ENCODE peak calls at places on chromosomes 11 and 22, in four cellular contexts. One of them, this sample, is unnamed.

GRCh38 chr11:79116600-79116999 is 324.2 kb downstream of the TENM4 start:
- DNase-seq in fibroblast of lung: no peak
- DNase-seq in DND-41: no peak
- DNase-seq in GM12878: no peak
- DNase-seq in this sample: no peak

GRCh38 chr22:25898707-25899365 is 156.8 kb downstream of the MYO18B start:
- DNase-seq in fibroblast of lung: no peak
- DNase-seq in DND-41: no peak
- DNase-seq in GM12878: no peak
- DNase-seq in this sample: no peak

GRCh38 chr22:42328130-42328821 is 57.8 kb upstream of the TCF20 start:
- DNase-seq in fibroblast of lung: no peak
- DNase-seq in DND-41: no peak
- DNase-seq in GM12878: no peak
- DNase-seq in this sample: no peak

GRCh38 chr11:357582-357981 is 11.7 kb upstream of the B4GALNT4 start:
- DNase-seq in fibroblast of lung: no peak
- DNase-seq in DND-41: no peak
- DNase-seq in GM12878: no peak
- DNase-seq in this sample: no peak

GRCh38 chr11:119839504-119840133 is 110.6 kb upstream of the NECTIN1 start:
- DNase-seq in fibroblast of lung: no peak
- DNase-seq in DND-41: no peak
- DNase-seq in GM12878: no peak
- DNase-seq in this sample: no peak

GRCh38 chr22:30575011-30575671 is 676 bp upstream of the GAL3ST1 start:
- DNase-seq in fibroblast of lung: peak; percentile 75
- DNase-seq in DND-41: no peak
- DNase-seq in GM12878: no peak
- DNase-seq in this sample: no peak

GRCh38 chr22:19904174-19904856 is 37.3 kb upstream of the COMT start:
- DNase-seq in fibroblast of lung: no peak
- DNase-seq in DND-41: no peak
- DNase-seq in GM12878: no peak
- DNase-seq in this sample: no peak

GRCh38 chr11:116808262-116809175 is 14.6 kb downstream of the APOA4 start:
- DNase-seq in fibroblast of lung: peak; percentile 77
- DNase-seq in DND-41: no peak
- DNase-seq in GM12878: no peak
- DNase-seq in this sample: no peak

GRCh38 chr11:7165911-7166310 is 77.1 kb downstream of the RBMXL2 start:
- DNase-seq in fibroblast of lung: no peak
- DNase-seq in DND-41: no peak
- DNase-seq in GM12878: no peak
- DNase-seq in this sample: no peak

GRCh38 chr11:42524534-42525227 is 787.1 kb upstream of the API5 start:
- DNase-seq in fibroblast of lung: peak; percentile 12
- DNase-seq in DND-41: peak; percentile 41
- DNase-seq in GM12878: peak; percentile 5
- DNase-seq in this sample: peak; percentile 34

GRCh38 chr11:123740787-123741158 is 687 bp downstream of the ZNF202 start:
- DNase-seq in fibroblast of lung: peak; percentile 3
- DNase-seq in DND-41: no peak
- DNase-seq in GM12878: no peak
- DNase-seq in this sample: no peak

GRCh38 chr11:94653561-94653960 is 86.4 kb downstream of the PIWIL4 start:
- DNase-seq in fibroblast of lung: no peak
- DNase-seq in DND-41: no peak
- DNase-seq in GM12878: no peak
- DNase-seq in this sample: no peak

GRCh38 chr11:114847599-114847998 is 169.3 kb downstream of the NXPE2 start:
- DNase-seq in fibroblast of lung: no peak
- DNase-seq in DND-41: no peak
- DNase-seq in GM12878: no peak
- DNase-seq in this sample: no peak

GRCh38 chr22:27775087-27775697 is 26.4 kb downstream of the MN1 start:
- DNase-seq in fibroblast of lung: no peak
- DNase-seq in DND-41: no peak
- DNase-seq in GM12878: no peak
- DNase-seq in this sample: no peak

GRCh38 chr11:86919557-86920210 is 35.5 kb downstream of the FZD4 start:
- DNase-seq in fibroblast of lung: peak; percentile 86
- DNase-seq in DND-41: peak; percentile 36
- DNase-seq in GM12878: no peak
- DNase-seq in this sample: peak; percentile 71

GRCh38 chr11:79335681-79336080 is 105.1 kb downstream of the TENM4 start:
- DNase-seq in fibroblast of lung: no peak
- DNase-seq in DND-41: no peak
- DNase-seq in GM12878: no peak
- DNase-seq in this sample: no peak

GRCh38 chr11:788953-789940 is 643 bp downstream of the CEND1 start:
- DNase-seq in fibroblast of lung: no peak
- DNase-seq in DND-41: no peak
- DNase-seq in GM12878: no peak
- DNase-seq in this sample: no peak

GRCh38 chr11:15613799-15614198 is 499.1 kb downstream of the INSC start:
- DNase-seq in fibroblast of lung: no peak
- DNase-seq in DND-41: no peak
- DNase-seq in GM12878: no peak
- DNase-seq in this sample: no peak

GRCh38 chr22:44932493-44932892 is 77.3 kb downstream of the PHF21B start:
- DNase-seq in fibroblast of lung: no peak
- DNase-seq in DND-41: no peak
- DNase-seq in GM12878: no peak
- DNase-seq in this sample: no peak

GRCh38 chr11:92886243-92886905 is 83.1 kb upstream of the MTNR1B start:
- DNase-seq in fibroblast of lung: peak; percentile 75
- DNase-seq in DND-41: peak; percentile 66
- DNase-seq in GM12878: peak; percentile 3
- DNase-seq in this sample: peak; percentile 70

GRCh38 chr11:33970984-33971466 is 79.1 kb upstream of the LMO2 start:
- DNase-seq in fibroblast of lung: peak; percentile 62
- DNase-seq in DND-41: peak; percentile 6
- DNase-seq in GM12878: no peak
- DNase-seq in this sample: no peak

GRCh38 chr11:44389963-44390605 is 80.1 kb upstream of the ALX4 start:
- DNase-seq in fibroblast of lung: no peak
- DNase-seq in DND-41: no peak
- DNase-seq in GM12878: no peak
- DNase-seq in this sample: no peak

GRCh38 chr22:45218974-45219373 is 21.7 kb downstream of the KIAA0930 start:
- DNase-seq in fibroblast of lung: no peak
- DNase-seq in DND-41: no peak
- DNase-seq in GM12878: peak; percentile 20
- DNase-seq in this sample: no peak

GRCh38 chr22:46007003-46007847 is 30.3 kb upstream of the WNT7B start:
- DNase-seq in fibroblast of lung: peak; percentile 64
- DNase-seq in DND-41: no peak
- DNase-seq in GM12878: no peak
- DNase-seq in this sample: no peak

GRCh38 chr11:29914203-29914930 is 102.5 kb downstream of the KCNA4 start:
- DNase-seq in fibroblast of lung: no peak
- DNase-seq in DND-41: no peak
- DNase-seq in GM12878: no peak
- DNase-seq in this sample: no peak

GRCh38 chr11:94597896-94598295 is 30.7 kb downstream of the PIWIL4 start:
- DNase-seq in fibroblast of lung: peak; percentile 31
- DNase-seq in DND-41: no peak
- DNase-seq in GM12878: no peak
- DNase-seq in this sample: no peak

GRCh38 chr11:123903932-123904331 is 2.0 kb downstream of the OR8D4 start:
- DNase-seq in fibroblast of lung: no peak
- DNase-seq in DND-41: no peak
- DNase-seq in GM12878: no peak
- DNase-seq in this sample: no peak

GRCh38 chr11:75445315-75445953 is 12.4 kb upstream of the KLHL35 start:
- DNase-seq in fibroblast of lung: peak; percentile 46
- DNase-seq in DND-41: peak; percentile 74
- DNase-seq in GM12878: peak; percentile 19
- DNase-seq in this sample: no peak

GRCh38 chr11:88420165-88420781 is 82.7 kb upstream of the CTSC start:
- DNase-seq in fibroblast of lung: peak; percentile 55
- DNase-seq in DND-41: no peak
- DNase-seq in GM12878: no peak
- DNase-seq in this sample: no peak

GRCh38 chr11:2867722-2868548 is 17.6 kb downstream of the CDKN1C start:
- DNase-seq in fibroblast of lung: no peak
- DNase-seq in DND-41: no peak
- DNase-seq in GM12878: no peak
- DNase-seq in this sample: no peak
- H3K4me3 ChIP-seq in fibroblast of lung: no peak overlapping the region
- H3K4me3 ChIP-seq in DND-41: no peak overlapping the region
- H3K4me3 ChIP-seq in GM12878: no peak overlapping the region
- H3K4me3 ChIP-seq in this sample: no peak overlapping the region

GRCh38 chr11:17013548-17014320 is 480 bp downstream of the PLEKHA7 start:
- DNase-seq in fibroblast of lung: no peak
- DNase-seq in DND-41: no peak
- DNase-seq in GM12878: no peak
- DNase-seq in this sample: no peak
- TF ChIP-seq EZH2 in fibroblast of lung: peak; percentile 68
- TF ChIP-seq EZH2 in DND-41: no peak
- TF ChIP-seq EZH2 in GM12878: peak; percentile 56
- TF ChIP-seq EZH2 in this sample: no peak

GRCh38 chr11:105610796-105611361 is 1.0 kb downstream of the GRIA4 start:
- DNase-seq in fibroblast of lung: no peak
- DNase-seq in DND-41: no peak
- DNase-seq in GM12878: no peak
- DNase-seq in this sample: no peak

GRCh38 chr11:105611414-105611813 is 1.5 kb downstream of the GRIA4 start:
- DNase-seq in fibroblast of lung: peak; percentile 10
- DNase-seq in DND-41: no peak
- DNase-seq in GM12878: no peak
- DNase-seq in this sample: no peak

GRCh38 chr11:105613183-105613582 is 3.3 kb downstream of the GRIA4 start:
- DNase-seq in fibroblast of lung: no peak
- DNase-seq in DND-41: no peak
- DNase-seq in GM12878: no peak
- DNase-seq in this sample: no peak

GRCh38 chr11:105612766-105613165 is 2.9 kb downstream of the GRIA4 start:
- DNase-seq in fibroblast of lung: no peak
- DNase-seq in DND-41: no peak
- DNase-seq in GM12878: no peak
- DNase-seq in this sample: no peak

GRCh38 chr11:105611837-105612480 is 2.1 kb downstream of the GRIA4 start:
- DNase-seq in fibroblast of lung: no peak
- DNase-seq in DND-41: no peak
- DNase-seq in GM12878: no peak
- DNase-seq in this sample: no peak
- H3K4me3 ChIP-seq in fibroblast of lung: no peak overlapping the region
- H3K4me3 ChIP-seq in DND-41: no peak overlapping the region
- H3K4me3 ChIP-seq in GM12878: no peak overlapping the region
- H3K4me3 ChIP-seq in this sample: peak overlapping the region; percentile 84

DNA sequence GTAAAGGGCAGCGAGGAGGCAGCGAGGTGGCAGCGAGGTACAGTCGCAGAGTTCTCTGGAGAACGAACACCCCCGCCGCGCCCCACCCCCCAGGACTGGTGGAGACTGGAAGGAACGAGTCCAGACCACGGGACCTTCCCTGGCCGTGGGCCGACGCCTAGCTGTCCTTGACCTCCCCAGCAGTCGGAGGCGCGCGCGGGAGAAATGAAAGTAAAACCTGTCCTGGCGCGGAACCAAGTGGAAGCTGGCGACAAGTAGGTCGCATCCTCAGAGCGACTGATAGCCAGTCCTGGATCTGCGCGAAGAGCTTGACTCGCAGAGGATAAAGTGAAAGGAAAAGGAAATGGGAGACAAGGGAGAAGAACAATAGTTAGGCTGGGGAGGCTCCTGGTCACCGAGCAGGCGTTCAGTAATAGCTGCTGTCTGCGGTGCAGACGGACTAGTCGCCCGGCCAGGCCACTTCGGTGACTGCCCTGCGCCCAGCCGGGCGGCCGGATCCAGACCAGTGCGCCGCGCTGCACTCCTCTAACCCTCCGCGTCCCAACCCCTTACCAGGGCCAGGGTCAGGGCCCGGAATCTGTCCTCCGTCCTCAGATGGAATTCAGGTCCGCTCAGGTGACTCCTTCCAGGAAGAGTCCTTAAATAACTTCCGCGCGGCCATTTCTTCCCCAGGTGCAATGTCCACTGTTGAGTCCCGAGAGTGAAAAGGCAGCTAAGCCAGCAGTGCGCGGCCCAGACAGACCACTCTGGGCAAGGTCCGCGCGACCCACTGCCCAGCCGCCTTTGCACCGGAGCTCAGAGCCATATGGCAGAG is 1.9 kb upstream of the ADM start:
- DNase-seq in fibroblast of lung: peak; percentile 75
- DNase-seq in DND-41: peak; percentile 70
- DNase-seq in GM12878: no peak
- DNase-seq in this sample: no peak
- TF ChIP-seq EZH2 in fibroblast of lung: no peak
- TF ChIP-seq EZH2 in DND-41: peak; percentile 71
- TF ChIP-seq EZH2 in GM12878: no peak
- TF ChIP-seq EZH2 in this sample: no peak

GRCh38 chr11:32280339-32280738 is 155.0 kb downstream of the WT1 start:
- DNase-seq in fibroblast of lung: no peak
- DNase-seq in DND-41: no peak
- DNase-seq in GM12878: no peak
- DNase-seq in this sample: no peak
- H3K4me3 ChIP-seq in fibroblast of lung: no peak overlapping the region
- H3K4me3 ChIP-seq in DND-41: no peak overlapping the region
- H3K4me3 ChIP-seq in GM12878: no peak overlapping the region
- H3K4me3 ChIP-seq in this sample: no peak overlapping the region